ENCODE peak calls at places on chromosomes 12 and 14, in eight cellular contexts. J, S, G, T, M, I, V and B are unnamed samples.

GRCh38 chr14:71208702-71209357 is 301.6 kb downstream of the PCNX1 start:
- DNase-seq in J (no peak), S (no peak), G (no peak), T (no peak), M (no peak), I (no peak), V (no peak), B (no peak)

GRCh38 chr14:75470238-75470797 is 42.5 kb downstream of the JDP2 start:
- DNase-seq in J (no peak), S (no peak), G (no peak), T (no peak), M (no peak), I (no peak), V (no peak), B (no peak)

GRCh38 chr12:22124987-22125386 is 79.0 kb downstream of the CMAS start:
- DNase-seq in J (no peak), S (no peak), G (no peak), T (no peak), M (no peak), I (no peak), V (no peak), B (no peak)

GRCh38 chr12:79595273-79595672 is 95.5 kb downstream of the PAWR start:
- DNase-seq in J (no peak), S (no peak), G (no peak), T (no peak), M (no peak), I (no peak), V (no peak), B (no peak)

GRCh38 chr14:49464885-49465284 is 121.3 kb downstream of the RPS29 start:
- DNase-seq in J (no peak), S (no peak), G (no peak), T (no peak), M (no peak), I (no peak), V (no peak), B (no peak)

GRCh38 chr14:44896275-44897040 is 65.3 kb downstream of the KLHL28 start:
- DNase-seq in J (no peak), S (no peak), G (no peak), T (no peak), M (no peak), I (no peak), V (no peak), B (no peak)

GRCh38 chr12:63400746-63401145 is 249.7 kb upstream of the AVPR1A start:
- DNase-seq in J (peak), S (peak), G (peak), T (no peak), M (no peak), I (peak), V (no peak), B (no peak)

GRCh38 chr12:28489256-28489655 is 299.0 kb downstream of the CCDC91 start:
- DNase-seq in J (peak), S (no peak), G (peak), T (no peak), M (no peak), I (no peak), V (no peak), B (no peak)

GRCh38 chr14:105532735-105533141 is 6.4 kb downstream of the TMEM121 start:
- DNase-seq in J (no peak), S (no peak), G (peak), T (no peak), M (no peak), I (no peak), V (no peak), B (no peak)

GRCh38 chr12:70255311-70255710 is 12.1 kb downstream of the CNOT2 start:
- DNase-seq in J (no peak), S (no peak), G (peak), T (no peak), M (no peak), I (no peak), V (peak), B (no peak)

GRCh38 chr14:94650806-94651805 is 38.9 kb downstream of the SERPINA3 start:
- DNase-seq in J (no peak), S (no peak), G (no peak), T (no peak), M (no peak), I (no peak), V (no peak), B (no peak)

GRCh38 chr12:118645219-118645618 is 268.9 kb downstream of the SUDS3 start:
- DNase-seq in J (peak), S (no peak), G (no peak), T (no peak), M (no peak), I (peak), V (no peak), B (no peak)

GRCh38 chr14:101461891-101462290 is 99.4 kb upstream of the DIO3 start:
- DNase-seq in J (no peak), S (no peak), G (no peak), T (no peak), M (no peak), I (no peak), V (no peak), B (no peak)

GRCh38 chr12:9636807-9637206 is 29.1 kb upstream of the KLRB1 start:
- DNase-seq in J (no peak), S (no peak), G (no peak), T (no peak), M (no peak), I (no peak), V (no peak), B (no peak)
- TF ChIP-seq CTCF in J (no peak), S (no peak), G (no peak), T (no peak), M (no peak), I (no peak), V (no peak), B (no peak)

DNA sequence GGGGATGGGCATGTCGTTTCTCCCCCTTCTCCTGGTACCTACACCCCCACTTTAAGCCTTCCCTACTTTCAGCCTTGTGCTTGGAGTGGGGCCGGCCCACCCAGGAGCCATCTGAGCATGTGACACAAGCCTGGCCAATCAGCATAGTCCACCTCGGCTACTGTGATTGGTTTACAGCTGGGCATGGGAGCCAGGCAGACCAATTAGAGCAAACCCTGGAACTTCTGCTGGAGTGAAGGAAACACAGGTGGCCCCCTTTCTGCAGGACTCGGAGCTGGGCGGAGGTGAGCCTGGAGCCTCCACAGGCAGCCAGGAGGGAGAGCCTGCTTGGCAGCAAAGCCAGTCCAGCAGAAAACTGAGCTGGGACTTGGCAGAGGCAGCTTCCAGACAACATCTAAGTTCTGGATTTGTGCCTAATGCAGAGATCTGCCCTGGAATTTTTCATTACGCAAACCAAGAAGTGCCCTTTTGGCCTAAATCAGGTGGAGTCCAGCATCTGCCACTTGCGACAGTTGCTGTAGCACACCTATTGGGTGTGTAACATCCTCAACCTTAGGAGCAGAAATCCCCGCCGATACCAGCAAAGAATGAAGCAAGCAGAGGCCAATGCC is 59.5 kb downstream of the SCARB1 start:
- DNase-seq in J (peak), S (no peak), G (peak), T (no peak), M (peak), I (peak), V (no peak), B (peak)
- TF ChIP-seq CTCF in J (no peak), S (no peak), G (no peak), T (no peak), M (no peak), I (no peak), V (no peak), B (no peak)

GRCh38 chr12:112682586-112682985 is 109.0 kb upstream of the RPH3A start:
- DNase-seq in J (no peak), S (no peak), G (no peak), T (no peak), M (no peak), I (no peak), V (no peak), B (no peak)

GRCh38 chr12:112686373-112686772 is 105.2 kb upstream of the RPH3A start:
- DNase-seq in J (peak), S (no peak), G (no peak), T (no peak), M (peak), I (peak), V (no peak), B (no peak)

GRCh38 chr12:112680993-112681392 is 110.6 kb upstream of the RPH3A start:
- DNase-seq in J (no peak), S (no peak), G (no peak), T (no peak), M (no peak), I (no peak), V (no peak), B (no peak)

GRCh38 chr12:112685321-112685720 is 106.2 kb upstream of the RPH3A start:
- DNase-seq in J (no peak), S (no peak), G (no peak), T (no peak), M (no peak), I (no peak), V (no peak), B (no peak)

DNA sequence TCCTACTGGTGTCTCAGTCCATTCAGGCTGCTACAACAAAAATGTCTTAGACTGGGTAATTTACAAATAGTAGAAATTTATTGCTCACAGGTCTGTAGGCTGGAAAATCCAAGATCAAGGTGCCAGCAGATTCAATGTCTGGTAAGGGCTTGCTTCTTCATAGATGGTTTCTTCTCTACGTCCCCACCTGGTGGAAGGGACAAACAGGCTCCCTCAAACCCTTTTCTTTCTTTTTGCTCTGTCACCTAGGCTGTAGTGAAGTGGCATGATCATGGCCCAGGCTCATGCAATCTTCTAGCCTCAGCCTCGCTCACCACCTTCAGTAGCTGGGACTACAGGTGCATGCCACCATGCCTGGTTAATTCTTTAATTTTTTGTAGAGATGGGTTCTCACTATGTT is 106.8 kb upstream of the RPH3A start:
- DNase-seq in J (no peak), S (no peak), G (no peak), T (no peak), M (no peak), I (no peak), V (no peak), B (no peak)
- TF ChIP-seq CTCF in J (no peak), S (no peak), G (no peak), T (no peak), M (no peak), I (no peak), V (no peak), B (no peak)

DNA sequence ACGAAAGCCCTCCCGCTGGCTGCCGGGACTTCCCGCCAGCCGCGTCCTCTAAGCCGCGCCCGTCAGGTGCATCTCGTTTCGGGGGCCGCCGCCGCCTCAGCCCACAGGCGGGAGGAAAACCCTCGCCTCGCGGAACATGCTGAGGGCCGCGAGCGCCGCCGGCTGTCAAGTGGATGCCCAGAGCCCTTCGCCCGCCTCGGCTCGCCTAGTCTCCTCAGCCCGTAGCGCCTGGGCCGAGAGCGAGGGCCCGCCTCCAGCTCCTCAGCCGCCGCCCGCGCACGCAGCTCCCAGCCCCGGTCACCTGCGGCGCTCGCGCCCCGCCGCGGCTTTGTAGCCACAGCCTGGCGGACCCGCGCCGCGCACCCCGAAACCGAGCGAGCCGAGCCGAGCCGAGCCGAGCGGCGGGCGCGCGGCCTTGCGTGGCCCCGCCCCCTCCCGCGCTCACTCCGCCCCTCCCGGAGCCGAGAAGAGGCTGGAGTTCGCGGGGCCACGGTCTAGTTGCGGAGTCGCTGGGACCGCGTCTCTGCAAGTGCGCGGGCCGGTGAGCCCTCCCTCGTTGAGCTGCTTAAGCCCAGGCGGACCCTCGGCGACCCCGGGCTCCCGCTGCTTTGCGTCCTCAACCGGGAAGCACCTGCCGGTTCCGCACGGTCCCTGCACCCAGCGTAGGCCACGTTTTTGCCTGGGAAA is at the start of gene EML5:
- DNase-seq in J (peak), S (peak), G (peak), T (peak), M (peak), I (peak), V (peak), B (peak)
- TF ChIP-seq CTCF in J (peak), S (peak), G (peak), T (peak), M (peak), I (peak), V (peak), B (peak)